ENCODE peak calls at places on chromosome 9, in five cellular contexts. F is head of caudate nucleus; M is iris pigment epithelial cell; A is T-cell; K is stimulated activated CD8-positive, alpha-beta memory T cell treated with anti-CD3 and anti-CD28 coated beads, Interleukin-7, amount 100 ng/mL, for 24 hours. E is an unnamed sample.

GRCh38 chr9:106897223-106897622 is 34.3 kb downstream of the ZNF462 start:
- DNase-seq in M (peak), K (no peak), F (no peak), A (no peak), E (no peak)

GRCh38 chr9:113705938-113706519 is 170.1 kb upstream of the ZNF618 start:
- DNase-seq in M (no peak), F (no peak), A (no peak), K (no peak), E (no peak)

GRCh38 chr9:126637002-126637849 is 23.5 kb downstream of the LMX1B start:
- DNase-seq in F (peak), K (peak), M (no peak), A (peak), E (no peak)

GRCh38 chr9:81592890-81593271 is 96.5 kb downstream of the TLE1 start:
- DNase-seq in M (no peak), K (no peak), F (no peak), A (no peak), E (peak)

GRCh38 chr9:131275332-131276106 is 791 bp downstream of the FAM78A start:
- DNase-seq in K (no peak), F (no peak), A (no peak), M (no peak), E (peak)

GRCh38 chr9:33498387-33498786 is 24.7 kb upstream of the NOL6 start:
- DNase-seq in F (no peak), K (no peak), A (no peak), M (no peak), E (no peak)

GRCh38 chr9:108163321-108164005 is 673.9 kb upstream of the KLF4 start:
- DNase-seq in K (no peak), A (no peak), M (peak), F (peak), E (no peak)

GRCh38 chr9:2215941-2216441 is 200.8 kb downstream of the SMARCA2 start:
- DNase-seq in A (no peak), K (no peak), M (no peak), F (no peak), E (no peak)

GRCh38 chr9:128554155-128554862 is 1.9 kb downstream of the SPTAN1 start:
- DNase-seq in A (no peak), K (no peak), F (peak), M (peak), E (peak)

GRCh38 chr9:126471084-126471611 is 142.6 kb upstream of the LMX1B start:
- DNase-seq in F (no peak), A (peak), M (peak), K (peak), E (peak)

GRCh38 chr9:94084314-94084713 is at the start of gene PTPDC1:
- DNase-seq in F (peak), M (peak), A (no peak), K (no peak), E (no peak)

GRCh38 chr9:113988951-113989780 is 88.9 kb downstream of the AMBP start:
- DNase-seq in A (no peak), F (no peak), M (no peak), K (no peak), E (peak)

GRCh38 chr9:93645921-93646639 is 69.7 kb downstream of the PHF2 start:
- DNase-seq in F (peak), A (no peak), K (no peak), M (no peak), E (no peak)

GRCh38 chr9:110750272-110750671 is 81.7 kb downstream of the MUSK start:
- DNase-seq in F (no peak), K (no peak), M (no peak), A (no peak), E (peak)

GRCh38 chr9:95190413-95190812 is 127.1 kb downstream of the FANCC start:
- DNase-seq in M (no peak), A (no peak), K (no peak), F (no peak), E (no peak)

GRCh38 chr9:1271786-1272185 is 221.6 kb downstream of the DMRT2 start:
- DNase-seq in M (no peak), K (no peak), A (no peak), F (no peak), E (no peak)

GRCh38 chr9:136784997-136785361 is 6.2 kb upstream of the TMEM141 start:
- DNase-seq in M (no peak), F (no peak), K (no peak), A (no peak), E (no peak)

GRCh38 chr9:9893837-9894236 is 719.0 kb downstream of the PTPRD start:
- DNase-seq in K (no peak), F (no peak), A (no peak), M (peak), E (no peak)

GRCh38 chr9:95157491-95158151 is 159.9 kb downstream of the FANCC start:
- DNase-seq in M (peak), A (no peak), F (no peak), K (no peak), E (peak)

GRCh38 chr9:116059466-116059865 is 94.1 kb upstream of the PAPPA start:
- DNase-seq in M (peak), K (no peak), A (no peak), F (no peak), E (no peak)

GRCh38 chr9:131856105-131856504 is 116.2 kb upstream of the RAPGEF1 start:
- DNase-seq in K (no peak), F (no peak), M (no peak), A (no peak), E (no peak)

GRCh38 chr9:126516936-126517750 is 96.6 kb upstream of the LMX1B start:
- DNase-seq in A (no peak), M (peak), K (no peak), F (no peak), E (no peak)

GRCh38 chr9:3468407-3469205 is 57.2 kb downstream of the RFX3 start:
- DNase-seq in M (no peak), A (no peak), F (no peak), K (no peak), E (no peak)

GRCh38 chr9:26656003-26656940 is 236.3 kb downstream of the CAAP1 start:
- DNase-seq in A (no peak), M (peak), F (peak), K (no peak), E (no peak)

GRCh38 chr9:116809656-116810055 is 122.6 kb downstream of the TRIM32 start:
- DNase-seq in M (no peak), A (no peak), F (no peak), K (no peak), E (no peak)

E was measured in gastrocnemius medialis.